ENCODE peak calls at places on chromosomes 12 and 14, in four cellular contexts. V is mucosa of descending colon, R is fibroblast of pulmonary artery, X is left lung. O is an unnamed sample.

GRCh38 chr12:55931317-55931779 is 386 bp downstream of the DGKA start:
- DNase-seq in V (peak), R (no peak), X (no peak), O (no peak)

GRCh38 chr14:89025581-89026236 is 201.3 kb downstream of the TTC8 start:
- DNase-seq in X (peak), R (peak), V (no peak), O (no peak)

GRCh38 chr14:24871302-24871701 is 178.6 kb downstream of the STXBP6 start:
- DNase-seq in X (no peak), V (no peak), R (no peak), O (no peak)

GRCh38 chr12:62332598-62332997 is 72.4 kb downstream of the USP15 start:
- DNase-seq in X (no peak), V (no peak), R (peak), O (no peak)

GRCh38 chr12:75863475-75863874 is 168.1 kb downstream of the PHLDA1 start:
- DNase-seq in V (no peak), X (no peak), R (no peak), O (no peak)

GRCh38 chr14:22952418-22952817 is 4.5 kb downstream of the HAUS4 start:
- DNase-seq in R (no peak), V (no peak), X (no peak), O (no peak)

GRCh38 chr12:6074979-6075585 is 49.4 kb downstream of the VWF start:
- DNase-seq in V (peak), R (no peak), X (peak), O (peak)

GRCh38 chr12:70609739-70610491 is 27.3 kb downstream of the PTPRB start:
- DNase-seq in V (peak), X (peak), R (peak), O (peak)

GRCh38 chr14:61573748-61574513 is 121.4 kb upstream of the HIF1A start:
- DNase-seq in V (no peak), X (no peak), R (peak), O (no peak)

GRCh38 chr12:48980953-48981756 is 3.0 kb downstream of the WNT1 start:
- DNase-seq in R (no peak), X (peak), V (no peak), O (peak)

GRCh38 chr14:98182385-98183055 is 1089.5 kb downstream of the BCL11B start:
- DNase-seq in X (no peak), V (no peak), R (peak), O (no peak)

GRCh38 chr12:122547330-122547729 is 20.3 kb downstream of the KNTC1 start:
- DNase-seq in X (no peak), V (no peak), R (no peak), O (no peak)

GRCh38 chr14:105495990-105496830 is 5.2 kb downstream of the TEDC1 start:
- DNase-seq in V (no peak), X (peak), R (no peak), O (no peak)

GRCh38 chr12:61713121-61713520 is 547.1 kb upstream of the USP15 start:
- DNase-seq in R (no peak), X (no peak), V (no peak), O (no peak)

GRCh38 chr14:52693004-52693403 is 2.4 kb downstream of the ERO1A start:
- DNase-seq in V (no peak), X (no peak), R (no peak), O (no peak)

GRCh38 chr12:54608156-54608555 is 19.7 kb upstream of the PPP1R1A start:
- DNase-seq in R (no peak), V (no peak), X (no peak), O (no peak)

GRCh38 chr12:112151766-112152541 is 26.6 kb downstream of the TRAFD1 start:
- DNase-seq in R (no peak), X (no peak), V (no peak), O (no peak)

DNA sequence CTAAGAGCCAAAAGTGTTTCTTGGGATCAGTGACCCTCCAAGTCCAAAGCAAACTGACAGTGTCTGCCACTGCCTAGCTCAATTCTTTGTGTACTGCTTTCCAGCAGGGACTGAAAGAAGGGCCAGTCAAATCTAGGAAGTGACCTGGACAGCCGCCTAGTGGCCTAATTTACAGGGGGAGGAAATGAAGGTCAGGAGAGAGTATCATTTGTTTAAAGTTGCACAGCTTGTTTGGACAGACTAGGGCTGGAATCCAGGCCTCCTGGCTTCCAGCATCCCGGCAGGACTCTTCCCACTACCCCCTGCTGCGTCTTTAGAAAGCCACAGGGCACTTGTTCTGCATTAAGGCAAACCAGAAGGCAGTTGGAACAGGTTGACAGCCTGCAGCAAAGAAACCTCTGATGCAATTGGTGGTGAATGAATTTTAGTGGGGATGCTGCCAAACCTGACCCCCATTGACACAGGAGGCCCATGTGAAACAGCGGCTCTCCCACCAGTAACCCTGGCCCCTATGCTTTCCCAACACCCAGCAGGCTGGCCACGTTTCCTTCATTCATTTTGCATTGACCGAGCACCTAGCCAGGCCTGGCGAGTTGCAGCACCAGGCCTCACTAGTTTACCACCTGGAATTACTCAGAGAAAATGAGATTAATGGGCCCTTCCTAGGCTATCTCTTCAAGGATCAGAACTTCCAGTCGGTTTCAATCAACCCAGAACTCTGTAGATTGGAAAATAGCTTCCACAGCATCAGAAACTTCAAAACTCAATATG is 28.2 kb downstream of the GALNT16 start:
- DNase-seq in R (peak), V (peak), X (no peak), O (no peak)
- TF ChIP-seq CTCF in R (peak), V (no peak), X (no peak), O (no peak)

DNA sequence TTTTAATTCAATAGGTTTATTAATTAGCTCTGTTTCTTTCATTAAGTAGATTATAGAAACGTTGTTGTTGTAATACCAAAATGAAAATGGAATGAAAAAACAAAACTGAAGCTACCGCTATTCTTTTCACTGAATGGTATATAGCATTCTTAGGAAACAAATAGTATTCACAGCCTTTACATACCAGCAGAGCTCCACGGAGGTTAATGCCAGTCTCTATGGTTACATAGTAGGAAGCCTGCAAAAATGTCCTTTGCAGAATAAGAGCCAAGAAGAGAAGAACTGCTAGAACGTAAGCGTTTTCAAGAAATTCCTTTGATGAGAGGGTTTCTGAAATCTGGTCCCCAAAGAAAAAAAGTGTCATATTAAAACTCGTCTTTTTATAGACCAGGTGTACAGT is 30.6 kb downstream of the ABCC9 start:
- DNase-seq in V (no peak), R (no peak), X (no peak), O (no peak)
- TF ChIP-seq CTCF in V (no peak), R (no peak), X (no peak), O (no peak)

DNA sequence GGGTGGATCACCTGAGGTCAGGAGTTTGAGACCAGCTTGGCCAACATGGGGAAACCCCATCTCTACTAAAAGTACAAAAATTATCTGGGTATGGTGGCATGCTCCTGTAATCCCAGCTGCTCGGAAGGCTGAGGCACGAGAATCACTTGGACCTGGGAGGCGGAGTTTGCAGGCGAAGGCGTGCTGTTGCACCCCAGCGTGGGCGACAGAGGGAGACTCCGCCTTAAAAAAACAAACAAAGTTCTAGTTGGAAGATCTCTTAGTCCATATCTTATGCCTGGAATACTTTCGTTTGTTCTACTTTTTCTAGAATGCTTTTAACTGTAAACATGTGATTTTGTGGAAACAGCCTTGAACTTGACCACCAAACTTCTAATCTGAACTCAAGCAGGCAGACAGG is 38.7 kb downstream of the PPHLN1 start:
- DNase-seq in V (no peak), R (no peak), X (no peak), O (no peak)
- TF ChIP-seq CTCF in V (no peak), R (no peak), X (no peak), O (no peak)

GRCh38 chr12:60257063-60257462 is 661.2 kb downstream of the SLC16A7 start:
- DNase-seq in X (no peak), V (no peak), R (peak), O (no peak)
- TF ChIP-seq CTCF in X (no peak), V (no peak), R (peak), O (no peak)

GRCh38 chr14:69573841-69574265 is 818 bp downstream of the CCDC177 start:
- DNase-seq in V (no peak), R (no peak), X (no peak), O (peak)

GRCh38 chr14:69574266-69574953 is at the start of gene CCDC177:
- DNase-seq in X (peak), R (peak), V (peak), O (peak)

GRCh38 chr14:69572634-69573135 is 2.0 kb downstream of the CCDC177 start:
- DNase-seq in X (no peak), V (no peak), R (no peak), O (no peak)

GRCh38 chr14:69573205-69573840 is 1.3 kb downstream of the CCDC177 start:
- DNase-seq in R (no peak), V (no peak), X (no peak), O (no peak)

GRCh38 chr14:69574954-69575295 is 254 bp upstream of the CCDC177 start:
- DNase-seq in V (no peak), X (no peak), R (no peak), O (no peak)
- TF ChIP-seq CTCF in V (no peak), X (no peak), R (no peak), O (no peak)